ENCODE peak calls at places on chromosome 17, in eight cellular contexts. P is heart left ventricle, T is left ventricle myocardium inferior, F is astrocyte of the spinal cord, B is psoas muscle, Z is HCT116, W is GM12865, E is HFF-Myc. R is an unnamed sample.

GRCh38 chr17:16943541-16944333 is 28.2 kb downstream of the TNFRSF13B start:
- DNase-seq in P (no peak), T (no peak), F (no peak), B (no peak), Z (no peak), W (no peak), E (no peak), R (no peak)

GRCh38 chr17:560379-560935 is 154.2 kb downstream of the VPS53 start:
- DNase-seq in P (no peak), T (no peak), F (no peak), B (no peak), Z (no peak), W (no peak), E (no peak), R (no peak)

GRCh38 chr17:63430223-63430622 is 15.9 kb downstream of the CYB561 start:
- DNase-seq in P (no peak), T (no peak), F (no peak), B (no peak), Z (no peak), W (no peak), E (no peak), R (no peak)

GRCh38 chr17:76530826-76531500 is 6.5 kb downstream of the CYGB start:
- DNase-seq in P (no peak), T (no peak), F (no peak), B (no peak), Z (no peak), W (no peak), E (no peak), R (no peak)

GRCh38 chr17:68377771-68378201 is 79.5 kb downstream of the WIPI1 start:
- DNase-seq in P (no peak), T (no peak), F (no peak), B (no peak), Z (no peak), W (no peak), E (no peak), R (no peak)

GRCh38 chr17:3213587-3213986 is 6.1 kb downstream of the OR1A1 start:
- DNase-seq in P (no peak), T (no peak), F (no peak), B (no peak), Z (peak), W (no peak), E (no peak), R (no peak)

GRCh38 chr17:50855708-50856330 is 10.3 kb downstream of the TOB1 start:
- DNase-seq in P (no peak), T (no peak), F (no peak), B (no peak), Z (no peak), W (no peak), E (no peak), R (no peak)

GRCh38 chr17:63974594-63975192 is 2.0 kb upstream of the SCN4A start:
- DNase-seq in P (no peak), T (no peak), F (peak), B (peak), Z (peak), W (no peak), E (no peak), R (no peak)

GRCh38 chr17:19274893-19275292 is 37.7 kb downstream of the EPN2 start:
- DNase-seq in P (no peak), T (no peak), F (peak), B (no peak), Z (no peak), W (no peak), E (no peak), R (no peak)

GRCh38 chr17:62720126-62720850 is 87.8 kb downstream of the MARCHF10 start:
- DNase-seq in P (no peak), T (no peak), F (no peak), B (no peak), Z (no peak), W (peak), E (no peak), R (no peak)

DNA sequence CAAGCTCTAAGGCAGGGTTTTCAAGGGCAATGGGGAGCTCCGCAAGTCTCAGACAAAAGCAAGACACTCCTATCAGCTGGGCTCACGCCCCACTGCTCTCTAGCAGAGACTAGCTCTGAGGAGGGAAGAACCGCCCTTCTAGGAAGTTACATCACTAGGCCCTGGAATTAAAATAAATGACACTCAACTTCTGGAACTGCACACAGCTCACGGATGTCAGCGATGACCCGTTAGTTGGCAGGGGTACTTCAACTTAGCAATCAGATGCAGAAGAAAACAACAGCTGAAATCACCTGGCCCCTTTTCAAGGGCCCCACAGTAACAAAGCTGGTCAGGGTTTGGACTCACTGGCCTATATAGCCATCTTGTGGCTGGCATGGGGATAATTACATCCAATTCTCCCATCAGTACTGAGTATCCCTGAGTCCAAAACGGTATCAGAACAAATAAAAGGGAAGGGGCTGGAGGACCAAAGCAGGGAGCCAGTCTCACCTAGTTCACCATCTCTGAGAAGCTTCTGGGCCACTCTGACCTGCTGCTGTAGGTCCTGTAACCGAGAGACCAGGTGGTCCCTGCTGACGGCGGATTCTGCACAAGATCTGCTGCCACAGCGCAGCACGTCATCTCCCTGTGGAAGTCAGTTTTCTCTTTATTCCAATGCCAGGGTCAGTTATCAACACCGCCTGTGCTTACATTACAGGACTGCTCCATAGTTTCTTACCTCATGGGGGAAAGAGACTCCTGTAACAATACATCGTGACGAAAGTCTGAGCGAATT is 22.2 kb downstream of the SERPINF1 start:
- DNase-seq in P (no peak), T (peak), F (peak), B (peak), Z (peak), W (peak), E (peak), R (no peak)
- TF ChIP-seq CTCF in P (peak), T (peak), F (peak), B (peak), Z (peak), W (no peak), E (peak), R (peak)

DNA sequence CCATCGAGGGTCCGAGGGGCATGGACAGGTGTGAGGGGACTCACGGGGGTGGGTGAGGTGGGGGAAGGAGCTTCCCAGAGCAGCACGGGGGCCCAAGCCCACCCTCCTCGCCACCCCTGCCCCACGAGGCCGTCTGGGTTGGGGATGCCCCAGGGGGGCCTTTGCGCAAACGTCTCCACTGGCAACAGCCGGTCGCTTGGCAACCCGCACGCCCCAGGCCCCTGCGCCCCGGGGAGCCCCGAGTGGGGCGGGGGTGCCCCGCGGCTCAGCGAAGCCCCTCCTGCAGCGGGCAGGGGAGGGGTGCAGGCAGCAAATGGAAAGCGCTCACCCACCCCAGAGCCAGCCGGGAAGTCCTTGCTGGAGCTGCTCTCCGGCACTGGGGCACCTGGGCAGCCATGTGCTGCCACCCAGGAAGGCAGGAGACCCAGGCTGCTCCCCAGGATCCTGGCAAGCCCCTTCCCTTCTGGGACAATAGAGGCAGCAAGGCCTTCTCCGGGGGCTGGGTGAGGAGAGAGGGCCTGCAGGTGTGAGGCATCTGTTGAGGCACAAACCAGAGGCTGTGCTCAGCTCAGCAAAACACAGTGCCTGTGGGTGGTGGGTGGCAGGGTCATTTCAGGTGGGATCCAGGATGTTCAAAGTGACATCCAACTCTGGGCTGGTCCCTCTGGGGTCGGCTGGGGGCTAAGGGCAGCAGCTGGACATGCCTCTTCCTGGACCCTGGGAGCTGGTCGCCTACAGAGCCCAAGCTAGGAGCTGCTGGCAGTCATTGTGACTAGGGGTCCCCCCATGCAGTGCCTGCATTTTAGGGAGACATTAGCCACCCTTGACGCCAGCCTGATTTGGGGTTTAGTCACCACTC is 80.9 kb upstream of the CBX4 start:
- DNase-seq in P (peak), T (no peak), F (no peak), B (peak), Z (no peak), W (no peak), E (no peak), R (no peak)
- TF ChIP-seq CTCF in P (no peak), T (no peak), F (no peak), B (no peak), Z (no peak), W (no peak), E (no peak), R (no peak)

GRCh38 chr17:14813649-14814048 is 451.5 kb downstream of the PMP22 start:
- DNase-seq in P (peak), T (no peak), F (no peak), B (no peak), Z (no peak), W (no peak), E (no peak), R (peak)
- TF ChIP-seq CTCF in P (no peak), T (no peak), F (no peak), B (no peak), Z (no peak), W (no peak), E (peak), R (peak)

DNA sequence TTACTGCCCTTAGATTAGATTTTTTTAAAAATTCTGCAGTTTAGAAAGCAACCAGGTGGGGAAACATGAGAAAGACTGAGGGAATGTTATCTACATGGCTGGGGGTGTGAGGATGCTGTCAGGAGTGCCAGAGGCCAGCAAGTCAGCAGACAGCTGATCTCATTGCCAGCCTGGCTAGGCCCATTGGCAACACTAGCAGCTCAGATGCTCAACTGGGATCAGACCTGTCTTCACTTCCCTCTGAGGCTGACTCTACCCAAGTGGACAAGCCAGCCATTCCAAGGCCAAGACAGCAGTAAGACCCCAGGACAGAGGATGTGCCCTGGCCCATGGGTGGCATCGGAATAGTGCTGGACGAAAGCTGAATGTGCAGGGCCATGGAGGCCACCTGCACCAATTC is 96.2 kb downstream of the TMEM132E start:
- DNase-seq in P (no peak), T (no peak), F (no peak), B (no peak), Z (no peak), W (no peak), E (no peak), R (no peak)
- TF ChIP-seq CTCF in P (no peak), T (no peak), F (no peak), B (no peak), Z (no peak), W (no peak), E (no peak), R (no peak)

GRCh38 chr17:79150035-79150733 is 75.6 kb downstream of the ENGASE start:
- DNase-seq in P (no peak), T (no peak), F (no peak), B (no peak), Z (no peak), W (no peak), E (no peak), R (no peak)
- TF ChIP-seq CTCF in P (no peak), T (no peak), F (no peak), B (no peak), Z (no peak), W (no peak), E (no peak), R (no peak)

GRCh38 chr17:81365601-81366585 is 29.4 kb upstream of the BAHCC1 start:
- DNase-seq in P (no peak), T (no peak), F (peak), B (no peak), Z (peak), W (peak), E (no peak), R (peak)
- TF ChIP-seq CTCF in P (no peak), T (no peak), F (no peak), B (no peak), Z (no peak), W (no peak), E (no peak), R (no peak)

DNA sequence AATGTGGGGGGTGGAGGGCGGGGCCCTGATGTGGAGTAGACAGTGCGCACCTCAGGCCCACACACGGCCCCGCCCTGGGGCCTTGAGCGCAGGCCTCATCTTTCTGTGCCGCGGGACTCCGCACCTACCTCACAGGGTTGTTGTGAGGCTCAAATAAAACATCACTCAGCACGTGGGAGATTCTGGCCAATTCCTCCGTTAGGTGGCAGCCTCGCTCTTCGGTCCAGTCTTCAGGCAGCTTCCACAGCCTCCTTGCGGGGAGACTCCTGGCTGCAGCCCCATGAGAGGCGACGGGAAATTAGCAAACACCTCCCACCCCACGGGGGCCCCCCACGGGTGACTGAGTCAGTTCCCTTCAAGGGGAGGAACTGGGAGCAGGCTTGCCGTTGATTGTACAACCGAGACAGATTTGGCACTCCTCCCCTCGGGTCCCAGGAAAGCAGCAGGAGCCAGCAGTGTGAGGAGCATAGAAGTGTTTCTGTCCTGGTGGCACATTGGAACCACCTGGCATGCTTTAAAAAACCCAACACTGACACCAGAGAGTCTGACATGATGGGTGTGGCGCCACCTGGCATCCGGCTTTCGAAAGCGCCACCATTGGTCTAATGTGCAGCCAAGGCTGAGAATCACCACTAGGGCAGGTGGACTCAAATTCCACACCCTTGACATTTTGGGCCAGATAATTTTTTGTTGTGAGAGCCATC is 7.6 kb downstream of the MRM1 start:
- DNase-seq in P (peak), T (peak), F (peak), B (peak), Z (peak), W (peak), E (no peak), R (no peak)
- TF ChIP-seq CTCF in P (peak), T (peak), F (peak), B (peak), Z (peak), W (peak), E (peak), R (peak)

GRCh38 chr17:80284631-80285030 is 24.0 kb downstream of the RNF213 start:
- DNase-seq in P (peak), T (no peak), F (no peak), B (no peak), Z (no peak), W (no peak), E (no peak), R (no peak)
- TF ChIP-seq CTCF in P (no peak), T (no peak), F (no peak), B (no peak), Z (peak), W (no peak), E (peak), R (no peak)

GRCh38 chr17:65841116-65841515 is 279.7 kb upstream of the AXIN2 start:
- DNase-seq in P (no peak), T (no peak), F (no peak), B (no peak), Z (no peak), W (no peak), E (no peak), R (no peak)
- TF ChIP-seq CTCF in P (no peak), T (no peak), F (no peak), B (no peak), Z (no peak), W (no peak), E (no peak), R (no peak)

GRCh38 chr17:42744283-42744805 is 496 bp downstream of the EZH1 start:
- DNase-seq in P (peak), T (peak), F (peak), B (peak), Z (peak), W (peak), E (peak), R (peak)

GRCh38 chr17:42740699-42741098 is 4.1 kb downstream of the EZH1 start:
- DNase-seq in P (no peak), T (no peak), F (no peak), B (no peak), Z (no peak), W (no peak), E (no peak), R (no peak)

GRCh38 chr17:42748202-42748905 is 3.5 kb upstream of the EZH1 start:
- DNase-seq in P (no peak), T (no peak), F (no peak), B (peak), Z (no peak), W (no peak), E (no peak), R (no peak)

GRCh38 chr17:42744806-42745617 is at the start of gene EZH1:
- DNase-seq in P (peak), T (peak), F (peak), B (peak), Z (peak), W (peak), E (peak), R (peak)

DNA sequence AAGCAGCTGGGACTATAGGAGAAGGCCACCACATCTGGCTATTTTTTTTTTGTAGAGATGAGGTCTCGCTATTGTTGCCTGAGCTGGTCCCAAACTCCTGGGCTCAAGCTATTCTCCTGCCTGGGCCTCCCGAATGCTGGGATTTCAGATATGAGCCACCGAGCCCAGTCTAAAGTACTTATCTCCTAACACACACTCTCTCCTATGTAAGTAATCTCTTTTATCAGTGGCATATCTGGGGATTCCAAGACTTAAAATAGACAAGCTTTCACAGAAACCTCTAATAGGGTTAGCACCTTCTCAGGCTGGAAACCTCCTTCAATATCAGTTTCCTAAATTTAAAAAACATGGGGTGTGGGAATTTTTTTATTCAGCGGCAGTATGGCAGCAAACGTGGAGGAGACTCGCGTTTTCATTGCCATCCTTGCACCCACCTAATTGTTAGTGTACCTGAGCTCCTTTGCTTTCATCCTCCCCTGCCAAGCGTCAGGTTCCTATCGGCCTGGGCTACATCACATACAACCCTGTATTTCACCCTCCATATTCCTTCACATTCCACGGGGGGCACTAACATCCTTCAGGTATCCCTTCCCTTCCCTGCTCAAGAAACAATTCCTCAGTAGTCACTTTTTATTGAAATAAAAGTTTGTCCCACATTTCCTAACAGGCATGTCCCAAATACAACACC is 1.1 kb downstream of the EZH1 start:
- DNase-seq in P (no peak), T (no peak), F (no peak), B (no peak), Z (no peak), W (no peak), E (peak), R (no peak)
- TF ChIP-seq CTCF in P (no peak), T (no peak), F (no peak), B (no peak), Z (no peak), W (peak), E (no peak), R (no peak)